ENCODE peak calls at places on chromosome 6, in five cellular contexts. L, O, P, W and T are unnamed samples.

GRCh38 chr6:126945150-126945549 is 173.3 kb upstream of the RSPO3 start:
- DNase-seq in L (no peak), O (no peak), P (no peak), W (no peak), T (no peak)

GRCh38 chr6:137115653-137116052 is 57.8 kb downstream of the IL22RA2 start:
- DNase-seq in L (no peak), O (no peak), P (no peak), W (peak; percentile 36), T (peak; percentile 14)

GRCh38 chr6:64817525-64817924 is 889.5 kb downstream of the EYS start:
- DNase-seq in L (no peak), O (no peak), P (no peak), W (no peak), T (peak; percentile 39)

GRCh38 chr6:139533573-139534471 is 159.4 kb upstream of the CITED2 start:
- DNase-seq in L (no peak), O (no peak), P (no peak), W (peak; percentile 65), T (peak; percentile 79)

GRCh38 chr6:78101387-78101786 is 448.5 kb downstream of the MEI4 start:
- DNase-seq in L (no peak), O (no peak), P (peak; percentile 17), W (no peak), T (no peak)

GRCh38 chr6:26249709-26249958 is 115.4 kb upstream of the BTN3A2 start:
- DNase-seq in L (no peak), O (no peak), P (no peak), W (no peak), T (peak; percentile 72)

GRCh38 chr6:169254456-169255316 is 1.0 kb upstream of the THBS2 start:
- DNase-seq in L (no peak), O (no peak), P (peak; percentile 27), W (no peak), T (no peak)

GRCh38 chr6:15247750-15248450 is 2.0 kb downstream of the JARID2 start:
- DNase-seq in L (peak; percentile 72), O (peak; percentile 66), P (peak; percentile 66), W (peak; percentile 61), T (peak; percentile 55)

GRCh38 chr6:148398244-148398643 is 55.6 kb downstream of the SASH1 start:
- DNase-seq in L (no peak), O (no peak), P (no peak), W (peak; percentile 95), T (peak; percentile 95)

GRCh38 chr6:168581236-168581635 is 140.3 kb downstream of the SMOC2 start:
- DNase-seq in L (no peak), O (no peak), P (no peak), W (no peak), T (no peak)

GRCh38 chr6:34806738-34807453 is 15.0 kb downstream of the BLTP3A start:
- DNase-seq in L (no peak), O (no peak), P (no peak), W (peak; percentile 10), T (no peak)

GRCh38 chr6:102812242-102812641 is 1418.7 kb downstream of the GRIK2 start:
- DNase-seq in L (no peak), O (no peak), P (no peak), W (no peak), T (no peak)

GRCh38 chr6:167058261-167058660 is 59.1 kb downstream of the CEP43 start:
- DNase-seq in L (no peak), O (no peak), P (no peak), W (no peak), T (no peak)

GRCh38 chr6:332671-333070 is 40.4 kb downstream of the DUSP22 start:
- DNase-seq in L (no peak), O (no peak), P (no peak), W (peak; percentile 75), T (peak; percentile 77)

GRCh38 chr6:5098501-5099270 is 13.5 kb downstream of the PPP1R3G start:
- DNase-seq in L (no peak), O (no peak), P (no peak), W (no peak), T (no peak)

GRCh38 chr6:109690373-109690739 is 646 bp downstream of the AK9 start:
- DNase-seq in L (peak; percentile 77), O (peak; percentile 68), P (peak; percentile 96), W (peak; percentile 49), T (no peak)

GRCh38 chr6:39256294-39256693 is 27.0 kb upstream of the KCNK5 start:
- DNase-seq in L (no peak), O (no peak), P (peak; percentile 68), W (no peak), T (no peak)

GRCh38 chr6:157273756-157274088 is 49.6 kb downstream of the TMEM242 start:
- DNase-seq in L (peak; percentile 71), O (peak; percentile 53), P (peak; percentile 43), W (peak; percentile 38), T (no peak)

GRCh38 chr6:151350442-151351145 is 40.8 kb downstream of the ZBTB2 start:
- DNase-seq in L (no peak), O (no peak), P (no peak), W (no peak), T (no peak)

GRCh38 chr6:56335733-56336132 is 88.4 kb upstream of the COL21A1 start:
- DNase-seq in L (no peak), O (no peak), P (no peak), W (peak; percentile 64), T (peak; percentile 86)

GRCh38 chr6:125700591-125701353 is 48.7 kb upstream of the HEY2 start:
- DNase-seq in L (no peak), O (no peak), P (peak; percentile 38), W (no peak), T (no peak)

GRCh38 chr6:114218421-114218820 is 124.4 kb downstream of the HS3ST5 start:
- DNase-seq in L (no peak), O (no peak), P (no peak), W (no peak), T (no peak)

GRCh38 chr6:89357390-89357789 is 4.9 kb upstream of the UBE2J1 start:
- DNase-seq in L (no peak), O (no peak), P (no peak), W (peak; percentile 67), T (peak; percentile 58)

GRCh38 chr6:156779206-156780116 is 2.3 kb downstream of the ARID1B start:
- DNase-seq in L (peak; percentile 74), O (peak; percentile 48), P (peak; percentile 50), W (peak; percentile 39), T (peak; percentile 34)

GRCh38 chr6:10595731-10596664 is 74.8 kb downstream of the GCNT2 start:
- DNase-seq in L (no peak), O (no peak), P (peak; percentile 85), W (no peak), T (no peak)

GRCh38 chr6:69732640-69733039 is 64.2 kb downstream of the LMBRD1 start:
- DNase-seq in L (no peak), O (no peak), P (no peak), W (peak; percentile 11), T (peak; percentile 9)

GRCh38 chr6:32092760-32093497 is 16.2 kb downstream of the TNXB start:
- DNase-seq in L (no peak), O (peak; percentile 66), P (no peak), W (no peak), T (no peak)